ENCODE peak calls at places on chromosome 1, in six cellular contexts. G is heart left ventricle, F is thoracic aorta, Z is cardiac fibroblast, V is tibial nerve, I is Peyer's patch. T is an unnamed sample.

GRCh38 chr1:44719318-44719717 is 11.7 kb downstream of the RNU5D-1 start:
- DNase-seq in I (no peak), G (no peak), F (no peak), V (no peak), Z (no peak), T (no peak)

GRCh38 chr1:212167098-212167497 is 118.1 kb upstream of the PPP2R5A start:
- DNase-seq in V (no peak), F (no peak), Z (peak), G (peak), I (no peak), T (peak)

GRCh38 chr1:243336163-243336562 is 80.3 kb downstream of the SDCCAG8 start:
- DNase-seq in F (no peak), G (no peak), V (no peak), I (no peak), Z (no peak), T (no peak)

GRCh38 chr1:109877320-109877771 is 33.3 kb upstream of the CSF1 start:
- DNase-seq in I (no peak), F (no peak), Z (peak), V (peak), G (peak), T (peak)

GRCh38 chr1:230797376-230798186 is 50.4 kb downstream of the CAPN9 start:
- DNase-seq in V (peak), F (no peak), I (no peak), Z (peak), G (peak), T (peak)

GRCh38 chr1:26994020-26994745 is 691 bp downstream of the TRNP1 start:
- DNase-seq in V (no peak), I (no peak), G (no peak), Z (no peak), F (no peak), T (no peak)

GRCh38 chr1:158103860-158104522 is 76.7 kb upstream of the CD1D start:
- DNase-seq in G (no peak), V (no peak), Z (no peak), F (no peak), I (no peak), T (no peak)

GRCh38 chr1:38740543-38740942 is 119.0 kb downstream of the RRAGC start:
- DNase-seq in F (no peak), I (no peak), V (no peak), Z (no peak), G (no peak), T (no peak)

GRCh38 chr1:159854693-159855192 is 7.7 kb downstream of the VSIG8 start:
- DNase-seq in Z (peak), G (peak), V (peak), I (peak), F (peak), T (peak)
- TF ChIP-seq CTCF in Z (no peak), G (no peak), V (peak), I (no peak), F (peak), T (no peak)

DNA sequence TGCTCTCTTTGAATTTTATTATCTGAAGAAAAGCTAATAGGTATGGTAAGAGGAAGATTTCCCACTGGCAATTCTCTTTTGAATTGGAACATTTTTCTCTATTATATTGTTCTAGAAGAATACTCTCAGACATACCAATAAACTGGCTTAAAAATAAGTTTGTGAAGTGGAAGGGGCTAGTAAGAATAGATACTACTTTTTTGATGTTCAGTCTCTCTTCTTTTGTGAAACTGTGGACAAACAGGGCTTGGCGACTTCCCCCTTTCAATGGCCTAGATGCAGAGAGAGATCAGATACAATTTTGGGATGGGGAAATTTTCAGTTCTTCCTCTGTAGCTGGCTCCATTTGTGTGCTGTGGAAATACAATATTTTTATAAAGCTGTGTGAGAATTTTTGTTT is 2.5 kb downstream of the PBX1 start:
- DNase-seq in F (no peak), G (no peak), Z (no peak), I (no peak), V (no peak), T (no peak)
- H3K4me3 ChIP-seq in F (peak), G (peak), Z (peak), I (no peak), V (peak), T (peak)

DNA sequence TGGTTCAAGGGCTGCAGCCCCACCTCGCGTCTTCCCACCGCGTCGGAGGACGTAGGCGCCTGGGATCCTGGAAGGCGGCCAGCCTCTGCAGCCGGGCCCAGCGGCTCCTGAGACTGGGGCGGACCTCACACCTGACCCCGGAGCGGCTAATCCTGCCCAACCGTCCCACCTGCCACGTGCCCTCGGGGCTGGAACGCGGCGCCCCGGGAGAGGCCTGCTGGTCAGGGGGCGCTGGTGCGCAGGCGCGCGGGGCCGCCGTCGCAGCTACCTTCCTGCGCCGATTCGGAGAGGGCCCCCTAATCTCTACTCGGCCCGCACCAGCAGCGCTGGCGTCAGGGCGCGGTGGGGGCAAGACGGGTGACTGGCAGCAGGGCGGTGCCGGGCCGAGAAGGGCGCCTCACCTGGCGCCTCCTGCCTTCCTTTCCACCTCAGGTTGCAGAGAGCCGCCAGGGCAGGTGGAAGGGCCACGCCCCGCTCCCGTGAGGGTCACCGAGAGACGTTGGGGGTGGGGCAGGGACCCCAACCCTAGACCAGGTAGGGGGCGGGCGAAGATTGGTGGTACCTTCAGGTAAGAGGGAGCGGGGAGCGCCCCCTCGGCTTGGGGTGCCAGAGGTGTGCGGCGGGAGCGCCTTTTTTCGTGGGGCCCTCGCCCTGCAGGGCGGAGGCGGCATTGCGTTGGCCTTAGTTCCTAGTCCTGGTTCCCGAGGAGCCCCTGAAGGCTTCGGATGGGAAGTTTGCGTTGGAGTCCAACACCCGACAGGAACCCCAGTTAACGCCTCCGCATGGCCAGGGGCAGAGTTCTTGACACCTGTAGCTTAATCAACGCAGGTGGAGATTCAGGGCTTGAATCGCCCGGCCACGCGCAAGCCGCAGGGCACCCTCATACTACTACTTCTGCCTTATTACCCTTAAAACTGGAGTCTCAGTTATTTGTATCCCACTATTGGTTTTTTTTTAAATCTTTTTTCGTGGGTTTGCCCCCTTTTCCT is at the start of gene TDRD5:
- DNase-seq in G (no peak), I (no peak), Z (no peak), V (no peak), F (no peak), T (no peak)
- TF ChIP-seq CTCF in G (no peak), I (no peak), Z (no peak), V (no peak), F (no peak), T (no peak)

GRCh38 chr1:28813931-28814465 is 2.0 kb downstream of the OPRD1 start:
- DNase-seq in F (no peak), Z (no peak), I (no peak), G (no peak), V (no peak), T (no peak)

GRCh38 chr1:28815533-28815932 is 3.6 kb downstream of the OPRD1 start:
- DNase-seq in V (no peak), Z (no peak), G (no peak), F (no peak), I (no peak), T (no peak)

GRCh38 chr1:28812669-28813468 is 899 bp downstream of the OPRD1 start:
- DNase-seq in I (no peak), F (no peak), V (no peak), G (no peak), Z (no peak), T (no peak)

GRCh38 chr1:28811369-28811765 is 603 bp upstream of the OPRD1 start:
- DNase-seq in G (no peak), Z (no peak), I (no peak), V (no peak), F (no peak), T (no peak)

DNA sequence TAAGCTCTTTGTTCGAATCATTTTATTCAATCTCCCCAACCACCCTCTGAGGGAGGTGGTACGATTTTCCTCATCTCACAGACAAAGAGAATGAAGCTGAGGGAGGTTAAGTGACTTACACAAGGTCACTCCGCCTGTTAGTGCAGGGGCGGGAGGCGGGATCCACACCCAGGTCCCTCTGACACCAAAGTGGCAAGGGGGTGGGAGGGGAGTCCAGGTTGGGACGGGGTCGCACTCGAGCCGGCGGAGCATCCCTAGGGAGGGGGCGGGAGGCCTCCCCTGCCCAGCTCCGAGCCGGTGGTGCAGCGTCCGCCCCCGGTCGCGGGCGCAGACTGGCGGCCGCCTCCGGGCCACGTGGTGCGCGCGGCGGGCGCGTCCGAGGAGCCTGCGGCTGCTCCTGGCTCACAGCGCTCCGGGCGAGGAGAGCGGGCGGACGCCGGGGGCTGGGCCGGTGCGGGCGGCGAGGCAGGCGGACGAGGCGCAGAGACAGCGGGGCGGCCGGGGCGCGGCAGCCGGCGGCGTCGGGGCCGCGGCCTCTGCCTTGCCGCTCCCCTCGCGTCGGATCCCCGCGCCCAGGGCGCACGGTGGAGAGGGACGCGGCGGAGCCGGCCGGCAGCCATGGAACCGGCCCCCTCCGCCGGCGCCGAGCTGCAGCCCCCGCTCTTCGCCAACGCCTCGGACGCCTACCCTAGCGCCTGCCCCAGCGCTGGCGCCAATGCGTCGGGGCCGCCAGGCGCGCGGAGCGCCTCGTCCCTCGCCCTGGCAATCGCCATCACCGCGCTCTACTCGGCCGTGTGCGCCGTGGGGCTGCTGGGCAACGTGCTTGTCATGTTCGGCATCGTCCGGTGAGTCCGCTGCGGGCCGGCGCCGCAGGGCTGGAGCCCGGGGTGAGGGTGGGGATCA is at the start of gene OPRD1:
- DNase-seq in V (no peak), G (no peak), I (no peak), Z (no peak), F (no peak), T (no peak)
- H3K4me3 ChIP-seq in V (no peak), G (no peak), I (no peak), Z (no peak), F (no peak), T (no peak)

T was measured in astrocyte of the spinal cord.